ENCODE peak calls at places on chromosome 1, in nine cellular contexts. One of them, this sample, is unnamed. For H3K9me3 and H3K4me1, the result is how much of the 10 kb centered on the place peaks cover.

GRCh38 chr1:150530491-150531159 is 15.1 kb downstream of the FALEC start:
- DNase-seq in GM12878: no peak
- DNase-seq in heart left ventricle: no peak
- DNase-seq in lower lobe of right lung: no peak
- DNase-seq in CD8-positive, alpha-beta memory T cell: no peak
- DNase-seq in trophoblast cell: no peak
- DNase-seq in HCT116: no peak
- DNase-seq in ovary: no peak
- DNase-seq in spleen: peak
- DNase-seq in this sample: no peak

GRCh38 chr1:64878931-64879710 is 87.2 kb downstream of the JAK1 start:
- DNase-seq in GM12878: no peak
- DNase-seq in heart left ventricle: no peak
- DNase-seq in lower lobe of right lung: no peak
- DNase-seq in CD8-positive, alpha-beta memory T cell: no peak
- DNase-seq in trophoblast cell: peak
- DNase-seq in HCT116: no peak
- DNase-seq in ovary: no peak
- DNase-seq in spleen: no peak
- DNase-seq in this sample: no peak

GRCh38 chr1:229920683-229921082 is 146.4 kb upstream of the GALNT2 start:
- DNase-seq in GM12878: no peak
- DNase-seq in heart left ventricle: no peak
- DNase-seq in lower lobe of right lung: no peak
- DNase-seq in CD8-positive, alpha-beta memory T cell: no peak
- DNase-seq in trophoblast cell: no peak
- DNase-seq in HCT116: no peak
- DNase-seq in ovary: no peak
- DNase-seq in spleen: no peak
- DNase-seq in this sample: no peak

GRCh38 chr1:45456531-45456930 is 34.4 kb downstream of the TESK2 start:
- DNase-seq in GM12878: no peak
- DNase-seq in heart left ventricle: no peak
- DNase-seq in lower lobe of right lung: no peak
- DNase-seq in CD8-positive, alpha-beta memory T cell: no peak
- DNase-seq in trophoblast cell: no peak
- DNase-seq in HCT116: no peak
- DNase-seq in ovary: no peak
- DNase-seq in spleen: no peak
- DNase-seq in this sample: no peak

GRCh38 chr1:16145988-16146887 is 9.6 kb downstream of the EPHA2 start:
- DNase-seq in GM12878: no peak
- DNase-seq in heart left ventricle: peak
- DNase-seq in lower lobe of right lung: peak
- DNase-seq in CD8-positive, alpha-beta memory T cell: no peak
- DNase-seq in trophoblast cell: peak
- DNase-seq in HCT116: no peak
- DNase-seq in ovary: peak
- DNase-seq in spleen: no peak
- DNase-seq in this sample: no peak

GRCh38 chr1:119794230-119794629 is 17.0 kb downstream of the REG4 start:
- DNase-seq in GM12878: no peak
- DNase-seq in heart left ventricle: no peak
- DNase-seq in lower lobe of right lung: no peak
- DNase-seq in CD8-positive, alpha-beta memory T cell: no peak
- DNase-seq in trophoblast cell: no peak
- DNase-seq in HCT116: no peak
- DNase-seq in ovary: no peak
- DNase-seq in spleen: no peak
- DNase-seq in this sample: no peak

GRCh38 chr1:42983253-42983652 is 24.6 kb upstream of the SLC2A1 start:
- DNase-seq in GM12878: no peak
- DNase-seq in heart left ventricle: no peak
- DNase-seq in lower lobe of right lung: no peak
- DNase-seq in CD8-positive, alpha-beta memory T cell: no peak
- DNase-seq in trophoblast cell: no peak
- DNase-seq in HCT116: no peak
- DNase-seq in ovary: no peak
- DNase-seq in spleen: no peak
- DNase-seq in this sample: no peak

GRCh38 chr1:11013160-11013531 is 692 bp downstream of the TARDBP start:
- DNase-seq in GM12878: no peak
- DNase-seq in heart left ventricle: no peak
- DNase-seq in lower lobe of right lung: no peak
- DNase-seq in CD8-positive, alpha-beta memory T cell: no peak
- DNase-seq in trophoblast cell: no peak
- DNase-seq in HCT116: no peak
- DNase-seq in ovary: no peak
- DNase-seq in spleen: no peak
- DNase-seq in this sample: no peak

GRCh38 chr1:226547754-226548191 is 791 bp upstream of the STUM start:
- DNase-seq in GM12878: peak
- DNase-seq in heart left ventricle: peak
- DNase-seq in lower lobe of right lung: peak
- DNase-seq in CD8-positive, alpha-beta memory T cell: peak
- DNase-seq in trophoblast cell: peak
- DNase-seq in HCT116: peak
- DNase-seq in ovary: peak
- DNase-seq in spleen: peak
- DNase-seq in this sample: peak

GRCh38 chr1:162855461-162856150 is 5.4 kb downstream of the CCDC190 start:
- DNase-seq in GM12878: no peak
- DNase-seq in heart left ventricle: no peak
- DNase-seq in lower lobe of right lung: no peak
- DNase-seq in CD8-positive, alpha-beta memory T cell: no peak
- DNase-seq in trophoblast cell: no peak
- DNase-seq in HCT116: no peak
- DNase-seq in ovary: no peak
- DNase-seq in spleen: no peak
- DNase-seq in this sample: no peak

GRCh38 chr1:167447521-167448136 is 70.7 kb downstream of the CD247 start:
- DNase-seq in GM12878: no peak
- DNase-seq in heart left ventricle: no peak
- DNase-seq in lower lobe of right lung: peak
- DNase-seq in CD8-positive, alpha-beta memory T cell: peak
- DNase-seq in trophoblast cell: peak
- DNase-seq in HCT116: peak
- DNase-seq in ovary: no peak
- DNase-seq in spleen: peak
- DNase-seq in this sample: peak

GRCh38 chr1:182392045-182393028 is 747 bp upstream of the GLUL start:
- DNase-seq in GM12878: no peak
- DNase-seq in heart left ventricle: peak
- DNase-seq in lower lobe of right lung: peak
- DNase-seq in CD8-positive, alpha-beta memory T cell: peak
- DNase-seq in trophoblast cell: peak
- DNase-seq in HCT116: no peak
- DNase-seq in ovary: no peak
- DNase-seq in spleen: peak
- DNase-seq in this sample: no peak

DNA sequence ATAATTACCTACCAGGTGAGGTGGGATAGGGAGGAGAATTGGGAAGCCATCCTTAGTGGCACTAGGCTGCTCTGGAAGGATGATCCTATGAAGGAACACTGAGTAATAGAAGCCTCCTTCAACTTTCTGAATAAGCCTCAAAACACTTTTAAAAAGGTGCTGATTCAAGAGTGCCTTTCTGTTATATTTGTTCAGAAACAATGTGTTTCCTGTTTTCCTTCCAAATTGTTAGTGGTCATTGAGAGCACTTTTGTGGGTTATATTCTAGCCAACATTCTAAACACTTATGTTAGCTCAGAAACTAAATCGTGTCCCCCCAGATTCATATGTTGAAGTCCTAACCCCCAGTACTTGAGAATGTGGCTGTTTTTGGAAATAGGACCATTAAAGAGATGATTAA is 237.3 kb downstream of the TNR start:
- DNase-seq in GM12878: no peak
- DNase-seq in heart left ventricle: no peak
- DNase-seq in lower lobe of right lung: no peak
- DNase-seq in CD8-positive, alpha-beta memory T cell: no peak
- DNase-seq in trophoblast cell: no peak
- DNase-seq in HCT116: no peak
- DNase-seq in ovary: no peak
- DNase-seq in spleen: no peak
- DNase-seq in this sample: no peak
- H3K27ac ChIP-seq in GM12878: no peak
- H3K27ac ChIP-seq in heart left ventricle: no peak
- H3K27ac ChIP-seq in lower lobe of right lung: no peak
- H3K27ac ChIP-seq in CD8-positive, alpha-beta memory T cell: no peak
- H3K27ac ChIP-seq in trophoblast cell: no peak
- H3K27ac ChIP-seq in HCT116: no peak
- H3K27ac ChIP-seq in ovary: no peak
- H3K27ac ChIP-seq in spleen: no peak
- H3K27ac ChIP-seq in this sample: no peak

DNA sequence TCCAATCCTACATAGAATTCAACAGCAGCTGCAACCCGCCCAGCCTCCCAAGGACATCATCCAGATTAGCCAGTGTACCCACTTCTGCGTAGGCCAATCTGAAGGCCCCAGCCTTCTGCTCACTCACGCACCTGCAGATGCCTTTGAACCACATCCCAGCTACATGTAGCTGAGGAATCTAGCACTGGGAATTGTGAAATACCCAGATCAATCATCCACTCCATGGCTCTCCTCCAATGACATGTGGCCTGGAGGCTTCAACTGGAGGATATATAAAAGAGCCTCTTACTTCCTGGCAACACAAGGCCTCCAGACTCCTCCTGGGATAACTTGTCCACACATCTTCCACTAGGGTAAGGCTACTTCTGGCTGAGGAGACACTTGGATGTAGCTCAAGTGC is at the start of gene LCE6A:
- DNase-seq in GM12878: no peak
- DNase-seq in heart left ventricle: no peak
- DNase-seq in lower lobe of right lung: no peak
- DNase-seq in CD8-positive, alpha-beta memory T cell: no peak
- DNase-seq in trophoblast cell: no peak
- DNase-seq in HCT116: no peak
- DNase-seq in ovary: no peak
- DNase-seq in spleen: no peak
- DNase-seq in this sample: no peak
- H3K9me3 ChIP-seq in GM12878: under half
- H3K9me3 ChIP-seq in heart left ventricle: under half
- H3K9me3 ChIP-seq in lower lobe of right lung: under half
- H3K9me3 ChIP-seq in CD8-positive, alpha-beta memory T cell: under half
- H3K9me3 ChIP-seq in trophoblast cell: under half
- H3K9me3 ChIP-seq in HCT116: under half
- H3K9me3 ChIP-seq in ovary: under half
- H3K9me3 ChIP-seq in spleen: under half
- H3K9me3 ChIP-seq in this sample: under half

GRCh38 chr1:6145864-6146410 is 34.2 kb downstream of the CHD5 start:
- DNase-seq in GM12878: no peak
- DNase-seq in heart left ventricle: no peak
- DNase-seq in lower lobe of right lung: no peak
- DNase-seq in CD8-positive, alpha-beta memory T cell: no peak
- DNase-seq in trophoblast cell: no peak
- DNase-seq in HCT116: no peak
- DNase-seq in ovary: no peak
- DNase-seq in spleen: no peak
- DNase-seq in this sample: no peak
- H3K4me1 ChIP-seq in GM12878: under half
- H3K4me1 ChIP-seq in heart left ventricle: under half
- H3K4me1 ChIP-seq in lower lobe of right lung: under half
- H3K4me1 ChIP-seq in CD8-positive, alpha-beta memory T cell: under half
- H3K4me1 ChIP-seq in trophoblast cell: under half
- H3K4me1 ChIP-seq in HCT116: under half
- H3K4me1 ChIP-seq in ovary: under half
- H3K4me1 ChIP-seq in spleen: under half
- H3K4me1 ChIP-seq in this sample: under half

DNA sequence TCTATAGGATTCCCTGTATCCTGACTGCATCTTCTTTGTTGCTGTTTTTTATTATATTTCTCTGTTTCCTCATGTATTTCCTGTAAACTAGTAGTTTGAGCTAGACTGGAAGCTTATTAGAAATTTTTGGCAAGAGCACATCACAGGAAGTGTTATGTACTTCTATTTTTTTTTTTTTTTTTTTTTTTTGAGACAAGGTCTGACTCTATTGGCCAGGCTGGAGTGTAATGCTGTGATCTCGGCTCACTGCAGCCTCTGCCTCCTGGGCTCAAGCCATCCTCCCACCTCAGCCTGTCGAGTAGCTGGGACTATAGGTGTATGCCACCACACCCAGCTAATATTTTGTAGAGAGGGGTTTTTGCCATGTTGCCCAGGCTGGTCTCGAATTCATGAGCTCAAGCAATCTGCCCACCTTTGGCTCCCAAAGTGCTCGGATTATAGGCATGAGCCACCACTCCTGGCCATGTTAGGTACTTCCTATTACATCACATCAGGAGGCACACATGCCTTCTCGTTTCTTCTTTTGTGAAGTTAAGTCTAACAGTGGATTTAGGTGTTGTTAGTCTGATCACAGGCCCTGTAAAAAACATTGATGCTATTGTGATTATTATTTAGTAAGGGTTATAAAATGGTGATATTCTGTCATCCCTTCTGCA is 12.5 kb downstream of the C1orf21 start:
- DNase-seq in GM12878: no peak
- DNase-seq in heart left ventricle: no peak
- DNase-seq in lower lobe of right lung: no peak
- DNase-seq in CD8-positive, alpha-beta memory T cell: no peak
- DNase-seq in trophoblast cell: no peak
- DNase-seq in HCT116: no peak
- DNase-seq in ovary: no peak
- DNase-seq in spleen: no peak
- DNase-seq in this sample: no peak
- H3K27ac ChIP-seq in GM12878: no peak
- H3K27ac ChIP-seq in heart left ventricle: peak
- H3K27ac ChIP-seq in lower lobe of right lung: peak
- H3K27ac ChIP-seq in CD8-positive, alpha-beta memory T cell: no peak
- H3K27ac ChIP-seq in trophoblast cell: no peak
- H3K27ac ChIP-seq in HCT116: no peak
- H3K27ac ChIP-seq in ovary: no peak
- H3K27ac ChIP-seq in spleen: no peak
- H3K27ac ChIP-seq in this sample: no peak

DNA sequence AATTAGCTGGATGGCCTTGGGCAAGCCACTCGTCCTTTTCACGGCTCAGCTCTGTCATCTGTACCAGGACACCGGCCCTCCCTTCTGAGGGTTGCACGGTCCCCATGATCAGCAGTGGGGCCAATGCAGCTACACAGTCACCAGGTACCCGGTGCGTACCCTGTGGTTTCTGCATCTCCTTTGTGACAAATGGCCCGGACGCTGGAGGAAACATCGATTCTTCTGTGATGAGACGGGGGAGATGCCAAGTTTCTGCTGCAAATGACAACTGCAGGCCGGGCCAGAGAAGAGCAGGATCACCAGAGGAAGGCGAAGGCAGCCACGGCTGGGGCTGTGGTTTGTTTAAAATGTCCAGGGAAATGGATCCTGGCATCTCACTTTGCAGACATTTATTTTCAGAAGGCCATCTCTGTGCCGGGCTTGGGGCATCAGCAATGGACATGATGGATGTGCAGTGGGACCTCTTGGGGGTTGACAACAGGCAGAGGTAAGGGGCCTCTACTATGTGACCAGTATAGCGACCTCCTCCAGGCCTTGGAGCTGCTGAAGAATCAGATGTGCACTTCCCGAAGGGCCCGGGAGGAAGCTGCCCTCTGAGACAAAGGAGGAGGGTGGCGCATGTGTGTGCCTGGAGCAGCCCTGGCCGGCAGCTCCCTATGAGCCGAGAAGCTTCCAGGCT is 221.9 kb upstream of the C1orf174 start:
- DNase-seq in GM12878: no peak
- DNase-seq in heart left ventricle: no peak
- DNase-seq in lower lobe of right lung: no peak
- DNase-seq in CD8-positive, alpha-beta memory T cell: no peak
- DNase-seq in trophoblast cell: no peak
- DNase-seq in HCT116: no peak
- DNase-seq in ovary: no peak
- DNase-seq in spleen: peak
- DNase-seq in this sample: no peak
- H3K9me3 ChIP-seq in GM12878: under half
- H3K9me3 ChIP-seq in heart left ventricle: under half
- H3K9me3 ChIP-seq in lower lobe of right lung: under half
- H3K9me3 ChIP-seq in CD8-positive, alpha-beta memory T cell: under half
- H3K9me3 ChIP-seq in trophoblast cell: under half
- H3K9me3 ChIP-seq in HCT116: under half
- H3K9me3 ChIP-seq in ovary: under half
- H3K9me3 ChIP-seq in spleen: under half
- H3K9me3 ChIP-seq in this sample: under half